ENCODE peak calls at places on chromosomes 7 and 10, in seven cellular contexts. One of them, this sample, is unnamed.

GRCh38 chr10:101690461-101690860 is 4.5 kb downstream of the FBXW4 start:
- DNase-seq in prostate gland: no peak
- DNase-seq in suprapubic skin: no peak
- DNase-seq in breast epithelium: no peak
- DNase-seq in transverse colon: no peak
- DNase-seq in upper lobe of left lung: no peak
- DNase-seq in stomach: no peak
- DNase-seq in this sample: no peak

GRCh38 chr10:72009430-72010081 is 45.4 kb downstream of the CHST3 start:
- DNase-seq in prostate gland: peak
- DNase-seq in suprapubic skin: peak
- DNase-seq in breast epithelium: peak
- DNase-seq in transverse colon: peak
- DNase-seq in upper lobe of left lung: no peak
- DNase-seq in stomach: peak
- DNase-seq in this sample: peak

GRCh38 chr10:3902054-3902808 is 117.2 kb upstream of the KLF6 start:
- DNase-seq in prostate gland: no peak
- DNase-seq in suprapubic skin: no peak
- DNase-seq in breast epithelium: no peak
- DNase-seq in transverse colon: peak
- DNase-seq in upper lobe of left lung: no peak
- DNase-seq in stomach: no peak
- DNase-seq in this sample: no peak

GRCh38 chr7:33722383-33723096 is 182.8 kb upstream of the BMPER start:
- DNase-seq in prostate gland: no peak
- DNase-seq in suprapubic skin: no peak
- DNase-seq in breast epithelium: peak
- DNase-seq in transverse colon: no peak
- DNase-seq in upper lobe of left lung: peak
- DNase-seq in stomach: no peak
- DNase-seq in this sample: no peak

GRCh38 chr10:3265081-3265480 is 92.5 kb upstream of the PITRM1 start:
- DNase-seq in prostate gland: no peak
- DNase-seq in suprapubic skin: peak
- DNase-seq in breast epithelium: no peak
- DNase-seq in transverse colon: no peak
- DNase-seq in upper lobe of left lung: no peak
- DNase-seq in stomach: no peak
- DNase-seq in this sample: no peak

GRCh38 chr10:60664859-60665258 is 113.4 kb upstream of the CDK1 start:
- DNase-seq in prostate gland: no peak
- DNase-seq in suprapubic skin: no peak
- DNase-seq in breast epithelium: no peak
- DNase-seq in transverse colon: no peak
- DNase-seq in upper lobe of left lung: no peak
- DNase-seq in stomach: no peak
- DNase-seq in this sample: no peak

GRCh38 chr10:46285966-46286620 is 704 bp upstream of the ANTXRL start:
- DNase-seq in prostate gland: no peak
- DNase-seq in suprapubic skin: no peak
- DNase-seq in breast epithelium: no peak
- DNase-seq in transverse colon: peak
- DNase-seq in upper lobe of left lung: no peak
- DNase-seq in stomach: no peak
- DNase-seq in this sample: no peak

GRCh38 chr10:132368881-132369635 is 27.9 kb upstream of the PWWP2B start:
- DNase-seq in prostate gland: no peak
- DNase-seq in suprapubic skin: peak
- DNase-seq in breast epithelium: no peak
- DNase-seq in transverse colon: no peak
- DNase-seq in upper lobe of left lung: no peak
- DNase-seq in stomach: no peak
- DNase-seq in this sample: no peak

GRCh38 chr7:90276033-90276728 is 31.2 kb downstream of the CFAP69 start:
- DNase-seq in prostate gland: no peak
- DNase-seq in suprapubic skin: no peak
- DNase-seq in breast epithelium: no peak
- DNase-seq in transverse colon: no peak
- DNase-seq in upper lobe of left lung: no peak
- DNase-seq in stomach: no peak
- DNase-seq in this sample: no peak

GRCh38 chr10:42872865-42873435 is 90.4 kb downstream of the BMS1 start:
- DNase-seq in prostate gland: no peak
- DNase-seq in suprapubic skin: no peak
- DNase-seq in breast epithelium: no peak
- DNase-seq in transverse colon: no peak
- DNase-seq in upper lobe of left lung: peak
- DNase-seq in stomach: no peak
- DNase-seq in this sample: no peak

GRCh38 chr10:43851030-43851429 is 202.3 kb upstream of the ZNF32 start:
- DNase-seq in prostate gland: no peak
- DNase-seq in suprapubic skin: no peak
- DNase-seq in breast epithelium: no peak
- DNase-seq in transverse colon: no peak
- DNase-seq in upper lobe of left lung: no peak
- DNase-seq in stomach: peak
- DNase-seq in this sample: no peak

GRCh38 chr10:68440898-68441297 is 30.9 kb downstream of the DNA2 start:
- DNase-seq in prostate gland: no peak
- DNase-seq in suprapubic skin: no peak
- DNase-seq in breast epithelium: no peak
- DNase-seq in transverse colon: no peak
- DNase-seq in upper lobe of left lung: no peak
- DNase-seq in stomach: no peak
- DNase-seq in this sample: no peak

GRCh38 chr7:10429031-10429430 is 544.6 kb upstream of the PHF14 start:
- DNase-seq in prostate gland: no peak
- DNase-seq in suprapubic skin: no peak
- DNase-seq in breast epithelium: no peak
- DNase-seq in transverse colon: no peak
- DNase-seq in upper lobe of left lung: no peak
- DNase-seq in stomach: no peak
- DNase-seq in this sample: no peak

GRCh38 chr10:132277311-132277741 is 30.4 kb downstream of the STK32C start:
- DNase-seq in prostate gland: no peak
- DNase-seq in suprapubic skin: no peak
- DNase-seq in breast epithelium: no peak
- DNase-seq in transverse colon: no peak
- DNase-seq in upper lobe of left lung: peak
- DNase-seq in stomach: no peak
- DNase-seq in this sample: no peak

GRCh38 chr7:46343802-46344201 is 422.7 kb upstream of the IGFBP3 start:
- DNase-seq in prostate gland: no peak
- DNase-seq in suprapubic skin: no peak
- DNase-seq in breast epithelium: no peak
- DNase-seq in transverse colon: no peak
- DNase-seq in upper lobe of left lung: no peak
- DNase-seq in stomach: no peak
- DNase-seq in this sample: no peak

GRCh38 chr7:142647749-142648148 is 101.5 kb upstream of the PRSS1 start:
- DNase-seq in prostate gland: no peak
- DNase-seq in suprapubic skin: no peak
- DNase-seq in breast epithelium: no peak
- DNase-seq in transverse colon: no peak
- DNase-seq in upper lobe of left lung: no peak
- DNase-seq in stomach: no peak
- DNase-seq in this sample: no peak

GRCh38 chr10:3836222-3836820 is 51.3 kb upstream of the KLF6 start:
- DNase-seq in prostate gland: no peak
- DNase-seq in suprapubic skin: no peak
- DNase-seq in breast epithelium: no peak
- DNase-seq in transverse colon: no peak
- DNase-seq in upper lobe of left lung: no peak
- DNase-seq in stomach: no peak
- DNase-seq in this sample: no peak

GRCh38 chr7:5634107-5634950 is 147.1 kb downstream of the RNF216 start:
- DNase-seq in prostate gland: no peak
- DNase-seq in suprapubic skin: peak
- DNase-seq in breast epithelium: peak
- DNase-seq in transverse colon: peak
- DNase-seq in upper lobe of left lung: no peak
- DNase-seq in stomach: no peak
- DNase-seq in this sample: peak

GRCh38 chr7:570801-571070 is 51.1 kb upstream of the PDGFA start:
- DNase-seq in prostate gland: no peak
- DNase-seq in suprapubic skin: no peak
- DNase-seq in breast epithelium: no peak
- DNase-seq in transverse colon: no peak
- DNase-seq in upper lobe of left lung: no peak
- DNase-seq in stomach: no peak
- DNase-seq in this sample: no peak

GRCh38 chr7:568681-569035 is 49.0 kb upstream of the PDGFA start:
- DNase-seq in prostate gland: no peak
- DNase-seq in suprapubic skin: no peak
- DNase-seq in breast epithelium: no peak
- DNase-seq in transverse colon: no peak
- DNase-seq in upper lobe of left lung: peak
- DNase-seq in stomach: no peak
- DNase-seq in this sample: no peak

GRCh38 chr7:568031-568680 is 48.5 kb upstream of the PDGFA start:
- DNase-seq in prostate gland: no peak
- DNase-seq in suprapubic skin: no peak
- DNase-seq in breast epithelium: no peak
- DNase-seq in transverse colon: no peak
- DNase-seq in upper lobe of left lung: peak
- DNase-seq in stomach: no peak
- DNase-seq in this sample: no peak

GRCh38 chr7:569996-570800 is 50.6 kb upstream of the PDGFA start:
- DNase-seq in prostate gland: no peak
- DNase-seq in suprapubic skin: no peak
- DNase-seq in breast epithelium: no peak
- DNase-seq in transverse colon: no peak
- DNase-seq in upper lobe of left lung: no peak
- DNase-seq in stomach: no peak
- DNase-seq in this sample: no peak

GRCh38 chr7:569071-569855 is 49.6 kb upstream of the PDGFA start:
- DNase-seq in prostate gland: no peak
- DNase-seq in suprapubic skin: no peak
- DNase-seq in breast epithelium: no peak
- DNase-seq in transverse colon: no peak
- DNase-seq in upper lobe of left lung: no peak
- DNase-seq in stomach: no peak
- DNase-seq in this sample: no peak
- H3K27ac ChIP-seq in prostate gland: no peak
- H3K27ac ChIP-seq in suprapubic skin: no peak
- H3K27ac ChIP-seq in breast epithelium: no peak
- H3K27ac ChIP-seq in transverse colon: no peak
- H3K27ac ChIP-seq in upper lobe of left lung: no peak
- H3K27ac ChIP-seq in stomach: no peak
- H3K27ac ChIP-seq in this sample: no peak

GRCh38 chr10:86708783-86709778 is 40.8 kb downstream of the LDB3 start:
- DNase-seq in prostate gland: no peak
- DNase-seq in suprapubic skin: no peak
- DNase-seq in breast epithelium: no peak
- DNase-seq in transverse colon: no peak
- DNase-seq in upper lobe of left lung: no peak
- DNase-seq in stomach: no peak
- DNase-seq in this sample: no peak

GRCh38 chr10:86711957-86712708 is 43.8 kb downstream of the LDB3 start:
- DNase-seq in prostate gland: peak
- DNase-seq in suprapubic skin: no peak
- DNase-seq in breast epithelium: peak
- DNase-seq in transverse colon: no peak
- DNase-seq in upper lobe of left lung: peak
- DNase-seq in stomach: no peak
- DNase-seq in this sample: no peak

GRCh38 chr10:86709786-86710185 is 41.5 kb downstream of the LDB3 start:
- DNase-seq in prostate gland: no peak
- DNase-seq in suprapubic skin: no peak
- DNase-seq in breast epithelium: no peak
- DNase-seq in transverse colon: no peak
- DNase-seq in upper lobe of left lung: peak
- DNase-seq in stomach: no peak
- DNase-seq in this sample: no peak

GRCh38 chr10:86711237-86711956 is 43.1 kb downstream of the LDB3 start:
- DNase-seq in prostate gland: peak
- DNase-seq in suprapubic skin: peak
- DNase-seq in breast epithelium: peak
- DNase-seq in transverse colon: peak
- DNase-seq in upper lobe of left lung: peak
- DNase-seq in stomach: peak
- DNase-seq in this sample: no peak

GRCh38 chr10:86710987-86711236 is 42.6 kb downstream of the LDB3 start:
- DNase-seq in prostate gland: no peak
- DNase-seq in suprapubic skin: no peak
- DNase-seq in breast epithelium: no peak
- DNase-seq in transverse colon: no peak
- DNase-seq in upper lobe of left lung: no peak
- DNase-seq in stomach: no peak
- DNase-seq in this sample: no peak
- TF ChIP-seq POLR2AphosphoS5 in prostate gland: no peak
- TF ChIP-seq POLR2AphosphoS5 in suprapubic skin: no peak
- TF ChIP-seq POLR2AphosphoS5 in breast epithelium: no peak
- TF ChIP-seq POLR2AphosphoS5 in transverse colon: no peak
- TF ChIP-seq POLR2AphosphoS5 in upper lobe of left lung: no peak
- TF ChIP-seq POLR2AphosphoS5 in stomach: no peak
- TF ChIP-seq POLR2AphosphoS5 in this sample: no peak

GRCh38 chr10:99975106-99975829 is 34.5 kb downstream of the DNMBP start:
- DNase-seq in prostate gland: no peak
- DNase-seq in suprapubic skin: no peak
- DNase-seq in breast epithelium: no peak
- DNase-seq in transverse colon: no peak
- DNase-seq in upper lobe of left lung: no peak
- DNase-seq in stomach: no peak
- DNase-seq in this sample: no peak
- H3K27ac ChIP-seq in prostate gland: no peak
- H3K27ac ChIP-seq in suprapubic skin: peak
- H3K27ac ChIP-seq in breast epithelium: no peak
- H3K27ac ChIP-seq in transverse colon: peak
- H3K27ac ChIP-seq in upper lobe of left lung: peak
- H3K27ac ChIP-seq in stomach: no peak
- H3K27ac ChIP-seq in this sample: no peak

GRCh38 chr7:123747089-123747488 is 1.7 kb downstream of the WASL start:
- DNase-seq in prostate gland: no peak
- DNase-seq in suprapubic skin: no peak
- DNase-seq in breast epithelium: no peak
- DNase-seq in transverse colon: no peak
- DNase-seq in upper lobe of left lung: no peak
- DNase-seq in stomach: no peak
- DNase-seq in this sample: no peak

GRCh38 chr7:123748734-123749536 is at the start of gene WASL:
- DNase-seq in prostate gland: peak
- DNase-seq in suprapubic skin: peak
- DNase-seq in breast epithelium: peak
- DNase-seq in transverse colon: peak
- DNase-seq in upper lobe of left lung: peak
- DNase-seq in stomach: peak
- DNase-seq in this sample: peak

GRCh38 chr7:123746055-123746454 is 2.7 kb downstream of the WASL start:
- DNase-seq in prostate gland: no peak
- DNase-seq in suprapubic skin: no peak
- DNase-seq in breast epithelium: no peak
- DNase-seq in transverse colon: no peak
- DNase-seq in upper lobe of left lung: no peak
- DNase-seq in stomach: no peak
- DNase-seq in this sample: no peak

GRCh38 chr7:123748171-123748733 is 551 bp downstream of the WASL start:
- DNase-seq in prostate gland: peak
- DNase-seq in suprapubic skin: peak
- DNase-seq in breast epithelium: peak
- DNase-seq in transverse colon: peak
- DNase-seq in upper lobe of left lung: peak
- DNase-seq in stomach: peak
- DNase-seq in this sample: no peak

GRCh38 chr7:123747620-123748141 is 1.1 kb downstream of the WASL start:
- DNase-seq in prostate gland: peak
- DNase-seq in suprapubic skin: peak
- DNase-seq in breast epithelium: peak
- DNase-seq in transverse colon: peak
- DNase-seq in upper lobe of left lung: no peak
- DNase-seq in stomach: peak
- DNase-seq in this sample: no peak
- TF ChIP-seq POLR2AphosphoS5 in prostate gland: peak
- TF ChIP-seq POLR2AphosphoS5 in suprapubic skin: no peak
- TF ChIP-seq POLR2AphosphoS5 in breast epithelium: no peak
- TF ChIP-seq POLR2AphosphoS5 in transverse colon: peak
- TF ChIP-seq POLR2AphosphoS5 in upper lobe of left lung: peak
- TF ChIP-seq POLR2AphosphoS5 in stomach: no peak
- TF ChIP-seq POLR2AphosphoS5 in this sample: peak